ENCODE peak calls at places on chromosome 13, in six cellular contexts. V, C, G, S, U and T are unnamed samples.

GRCh38 chr13:93037780-93038179 is 188.8 kb upstream of the GPC6 start:
- DNase-seq in V (no peak), C (no peak), G (no peak), S (no peak), U (no peak), T (no peak)

GRCh38 chr13:26168276-26168814 is 53.8 kb downstream of the RNF6 start:
- DNase-seq in V (no peak), C (no peak), G (no peak), S (no peak), U (no peak), T (no peak)

GRCh38 chr13:101488734-101489133 is 36.3 kb downstream of the ITGBL1 start:
- DNase-seq in V (no peak), C (no peak), G (no peak), S (no peak), U (no peak), T (no peak)

GRCh38 chr13:75180805-75181455 is 301.0 kb downstream of the TBC1D4 start:
- DNase-seq in V (no peak), C (no peak), G (no peak), S (no peak), U (no peak), T (peak)

GRCh38 chr13:99354371-99354951 is 47.3 kb upstream of the GPR183 start:
- DNase-seq in V (no peak), C (no peak), G (no peak), S (no peak), U (no peak), T (no peak)

GRCh38 chr13:28820099-28821051 is at the start of gene MTUS2:
- DNase-seq in V (no peak), C (no peak), G (no peak), S (no peak), U (no peak), T (no peak)

GRCh38 chr13:86585826-86586225 is 786.6 kb upstream of the SLITRK6 start:
- DNase-seq in V (no peak), C (no peak), G (no peak), S (peak), U (peak), T (peak)

GRCh38 chr13:108947551-108948030 is 318.2 kb downstream of the MYO16 start:
- DNase-seq in V (no peak), C (no peak), G (peak), S (peak), U (no peak), T (peak)

GRCh38 chr13:88908896-88909535 is 1237.8 kb downstream of the SLITRK5 start:
- DNase-seq in V (no peak), C (no peak), G (no peak), S (peak), U (peak), T (no peak)

GRCh38 chr13:64051278-64051677 is 2635.6 kb upstream of the PCDH20 start:
- DNase-seq in V (no peak), C (no peak), G (no peak), S (no peak), U (no peak), T (no peak)

GRCh38 chr13:67278230-67278629 is 48.1 kb upstream of the PCDH9 start:
- DNase-seq in V (no peak), C (no peak), G (no peak), S (no peak), U (peak), T (peak)

GRCh38 chr13:105232403-105232802 is 1303.1 kb downstream of the EFNB2 start:
- DNase-seq in V (no peak), C (no peak), G (no peak), S (no peak), U (no peak), T (no peak)

GRCh38 chr13:21344662-21345176 is 114.4 kb downstream of the ZDHHC20 start:
- DNase-seq in V (peak), C (no peak), G (no peak), S (no peak), U (no peak), T (no peak)

GRCh38 chr13:31349156-31349555 is 149.4 kb downstream of the B3GLCT start:
- DNase-seq in V (no peak), C (no peak), G (no peak), S (no peak), U (no peak), T (no peak)

GRCh38 chr13:112895521-112896465 is 73.2 kb upstream of the MCF2L start:
- DNase-seq in V (no peak), C (no peak), G (no peak), S (no peak), U (no peak), T (no peak)

GRCh38 chr13:93248627-93249047 is 22.0 kb downstream of the GPC6 start:
- DNase-seq in V (no peak), C (no peak), G (no peak), S (no peak), U (peak), T (no peak)

GRCh38 chr13:50052478-50052877 is 37.2 kb downstream of the KCNRG start:
- DNase-seq in V (no peak), C (no peak), G (no peak), S (no peak), U (no peak), T (no peak)

GRCh38 chr13:108742681-108743080 is 113.3 kb downstream of the MYO16 start:
- DNase-seq in V (no peak), C (no peak), G (no peak), S (no peak), U (no peak), T (no peak)

GRCh38 chr13:35796627-35797026 is 320.1 kb upstream of the MAB21L1 start:
- DNase-seq in V (no peak), C (no peak), G (no peak), S (no peak), U (no peak), T (no peak)

GRCh38 chr13:98771838-98772611 is 19.6 kb upstream of the SLC15A1 start:
- DNase-seq in V (no peak), C (no peak), G (no peak), S (no peak), U (no peak), T (no peak)

DNA sequence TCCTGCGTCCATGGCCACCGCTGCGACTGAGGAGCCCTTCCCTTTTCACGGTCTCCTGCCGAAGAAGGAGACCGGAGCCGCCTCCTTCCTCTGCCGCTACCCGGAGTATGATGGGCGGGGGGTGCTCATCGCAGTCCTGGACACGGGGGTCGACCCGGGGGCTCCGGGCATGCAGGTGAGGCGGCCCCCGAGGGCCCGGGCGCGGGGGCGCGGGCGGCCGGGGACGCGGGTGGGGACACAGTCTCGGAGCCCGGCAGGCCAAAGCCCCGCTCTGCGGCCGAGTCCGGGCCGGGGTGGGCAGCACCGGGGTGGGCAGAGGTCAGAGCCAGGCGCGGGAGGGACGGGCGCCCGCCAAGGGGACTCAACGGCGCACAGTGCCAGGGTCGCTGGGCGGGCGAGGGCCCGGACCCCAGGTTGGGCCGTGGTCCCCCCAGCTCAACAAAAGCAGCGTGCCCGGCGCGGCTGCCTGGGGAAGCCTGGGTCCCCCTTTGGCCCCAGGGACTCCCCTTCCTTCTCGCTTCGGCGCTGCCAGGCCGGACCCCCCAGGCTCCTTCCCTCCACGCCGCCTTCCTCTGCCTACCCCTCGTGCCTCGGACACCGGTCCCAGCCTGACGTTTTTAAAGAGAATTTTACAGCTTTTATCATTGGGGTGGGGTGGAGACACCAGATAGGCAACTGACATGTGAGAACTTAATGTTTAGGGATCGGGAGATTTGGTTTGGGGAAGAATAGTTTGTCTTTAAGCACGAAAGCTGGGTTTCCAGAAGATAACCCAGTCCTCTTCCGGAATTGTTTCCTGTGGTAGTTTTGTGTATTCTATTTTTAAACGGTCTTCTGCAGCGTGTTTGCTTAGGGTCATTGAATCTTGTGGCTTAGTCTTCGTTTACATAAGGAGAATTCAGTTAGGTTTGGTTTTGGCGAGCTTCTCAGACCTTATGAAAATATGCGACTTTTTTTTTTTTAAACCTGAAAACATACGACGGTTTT is 536 bp downstream of the TPP2 start:
- DNase-seq in V (peak), C (no peak), G (peak), S (no peak), U (no peak), T (no peak)
- TF ChIP-seq CTCF in V (no peak), C (no peak), G (no peak), S (no peak), U (no peak), T (no peak)

DNA sequence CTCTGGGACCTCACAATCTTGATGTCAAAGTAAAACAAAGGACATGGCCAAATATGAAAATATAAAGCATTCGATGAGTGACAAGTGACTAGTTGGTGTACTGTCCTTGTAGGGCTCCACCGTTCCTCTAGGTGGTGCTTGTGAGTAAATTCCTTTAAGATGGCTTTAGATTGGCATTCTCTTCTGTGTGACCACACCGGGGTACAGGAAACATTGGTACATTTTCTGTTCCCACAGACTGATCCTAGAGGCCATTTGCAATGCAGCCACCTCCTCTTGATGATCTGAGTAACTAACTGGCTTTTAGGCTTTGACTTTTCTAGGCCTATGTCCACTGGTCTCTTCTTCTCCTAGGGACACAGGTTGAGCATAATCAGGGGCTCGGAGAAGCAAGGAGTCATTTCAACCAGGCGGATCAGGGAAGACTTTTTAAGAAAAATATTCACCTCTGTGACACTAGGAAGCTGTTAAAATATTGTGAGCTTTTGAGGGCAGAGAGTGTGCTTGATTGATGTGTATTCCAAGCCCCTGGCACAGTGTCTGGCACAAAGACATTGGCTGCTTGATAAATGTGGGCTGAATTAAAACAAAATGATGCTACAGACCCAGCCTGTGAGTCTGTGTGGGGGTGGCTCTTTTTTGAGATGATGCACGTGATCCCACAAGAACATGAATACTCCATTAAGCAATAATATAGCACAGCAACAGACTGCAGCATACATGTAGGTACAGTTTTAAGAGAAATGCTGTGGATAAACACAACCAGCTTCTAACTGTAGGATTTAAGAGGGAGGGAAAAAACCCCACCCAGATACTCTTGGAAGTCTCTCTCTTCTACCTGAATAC is 21.0 kb downstream of the EPSTI1 start:
- DNase-seq in V (peak), C (no peak), G (no peak), S (peak), U (no peak), T (peak)
- H3K4me3 ChIP-seq in V (no peak), C (no peak), G (no peak), S (no peak), U (no peak), T (no peak)

GRCh38 chr13:81990652-81991051 is 1649.7 kb upstream of the SPRY2 start:
- DNase-seq in V (no peak), C (no peak), G (no peak), S (no peak), U (no peak), T (no peak)
- TF ChIP-seq CTCF in V (no peak), C (no peak), G (no peak), S (no peak), U (no peak), T (no peak)

DNA sequence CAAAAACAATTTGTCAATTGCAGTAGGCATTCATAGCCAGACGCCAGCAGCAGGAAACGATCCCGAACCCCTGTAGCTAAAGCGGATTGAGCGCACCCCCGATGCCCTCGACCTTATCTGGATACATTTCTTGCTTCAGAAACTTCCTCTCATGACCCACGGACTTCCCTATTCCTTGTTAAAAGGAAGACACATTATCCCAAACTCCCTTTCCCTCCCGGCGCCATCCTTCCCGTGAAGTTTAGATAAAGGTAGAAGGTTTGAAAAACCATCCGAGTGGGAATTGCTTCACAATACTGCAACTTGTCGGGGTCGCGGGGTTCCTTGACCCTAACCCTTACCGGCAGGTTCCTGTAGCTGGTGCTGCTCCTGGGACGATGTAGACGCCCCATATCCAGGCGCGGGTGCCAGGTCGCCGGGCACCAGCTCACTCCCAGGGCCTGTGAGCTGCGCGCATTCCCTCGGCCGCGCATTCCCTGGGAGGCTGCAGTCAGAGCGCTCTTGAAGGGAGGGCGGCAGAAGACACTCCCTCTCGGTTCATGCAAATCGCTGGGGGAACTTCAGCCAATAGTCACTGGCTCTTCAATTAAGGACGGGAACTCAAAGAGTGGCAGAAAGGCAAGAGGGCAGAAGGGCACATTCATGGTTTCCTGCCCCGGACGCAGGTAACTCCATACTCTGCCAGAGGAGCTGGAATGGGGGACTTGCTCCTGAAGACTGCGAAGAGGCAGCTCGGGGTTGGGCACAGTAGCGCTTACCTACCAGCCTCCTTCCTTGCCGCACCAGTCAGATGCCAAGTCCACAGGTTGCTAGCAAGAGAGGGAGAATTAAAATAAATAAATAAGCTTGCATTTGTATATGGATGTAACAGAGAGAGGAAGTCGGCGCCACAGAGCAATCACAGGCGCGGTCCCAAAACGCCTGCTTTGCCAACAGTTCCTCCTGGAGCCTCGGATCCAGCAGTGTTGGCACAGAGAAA is 674 bp downstream of the PCDH20 start:
- DNase-seq in V (no peak), C (peak), G (no peak), S (no peak), U (peak), T (no peak)
- H3K4me3 ChIP-seq in V (no peak), C (peak), G (peak), S (peak), U (peak), T (no peak)

DNA sequence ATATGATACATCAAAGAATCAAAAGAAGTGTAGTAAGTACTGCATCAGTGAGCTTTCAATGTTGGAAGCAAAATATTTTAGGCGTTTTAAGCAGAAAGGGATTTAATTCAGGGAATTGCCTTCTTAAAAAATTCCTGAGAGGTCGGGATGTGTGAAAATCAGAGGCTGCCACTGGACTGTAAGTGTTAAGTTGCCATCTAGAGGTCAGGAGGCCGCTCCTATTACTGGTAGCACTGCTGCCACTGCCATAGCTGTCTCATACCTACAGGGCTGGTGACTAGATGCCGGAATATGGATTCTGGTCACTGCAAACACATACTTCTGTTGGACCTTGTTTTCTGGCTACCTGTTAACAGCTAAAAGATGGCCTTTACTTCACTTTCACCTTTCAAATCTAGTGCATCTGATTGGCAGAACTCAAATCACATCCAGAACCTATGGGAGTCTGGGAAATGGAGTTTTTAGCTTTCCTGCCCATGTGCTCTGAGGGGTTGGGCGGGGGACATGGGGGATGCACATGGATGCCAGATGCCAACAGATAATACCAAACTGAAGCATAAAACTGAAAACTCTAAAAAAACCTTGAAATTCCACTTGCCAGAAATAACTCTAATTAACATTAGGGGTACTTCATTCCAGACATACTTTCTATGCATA is 29.8 kb downstream of the DGKH start:
- DNase-seq in V (no peak), C (no peak), G (no peak), S (no peak), U (no peak), T (no peak)
- TF ChIP-seq CTCF in V (no peak), C (peak), G (no peak), S (no peak), U (peak), T (no peak)

GRCh38 chr13:45850020-45850613 is 1.4 kb downstream of the SIAH3 start:
- DNase-seq in V (no peak), C (no peak), G (no peak), S (no peak), U (no peak), T (no peak)
- H3K4me3 ChIP-seq in V (peak), C (peak), G (peak), S (no peak), U (peak), T (no peak)

GRCh38 chr13:32383836-32384618 is 43.9 kb downstream of the N4BP2L1 start:
- DNase-seq in V (no peak), C (no peak), G (no peak), S (no peak), U (no peak), T (no peak)
- TF ChIP-seq CTCF in V (no peak), C (no peak), G (no peak), S (no peak), U (no peak), T (no peak)

GRCh38 chr13:51785592-51786424 is 18.2 kb downstream of the DHRS12 start:
- DNase-seq in V (no peak), C (no peak), G (peak), S (peak), U (peak), T (peak)
- H3K4me3 ChIP-seq in V (no peak), C (no peak), G (no peak), S (no peak), U (no peak), T (no peak)